ENCODE peak calls at places on chromosomes 4 and X, in ten cellular contexts. V is choroid plexus epithelial cell; M is fibroblast of villous mesenchyme; X is B cell; S is upper lobe of left lung; O is hypothalamus; J is stimulated activated CD4-positive, alpha-beta T cell treated with anti-CD3 and anti-CD28 coated beads, Interleukin-1b, Interleukin-23, amount 100 ng/mL, for 24 hours; L is NAMALWA; W is HFF-Myc; P is fibroblast of pulmonary artery. E is an unnamed sample.

GRCh38 chr4:138659640-138660325 is 355.8 kb upstream of the NOCT start:
- DNase-seq in V (no peak), M (no peak), X (no peak), S (no peak), O (no peak), J (no peak), L (no peak), W (no peak), P (no peak), E (no peak)

GRCh38 chr4:115950806-115951205 is 837.4 kb upstream of the NDST4 start:
- DNase-seq in V (no peak), M (no peak), X (no peak), S (no peak), O (no peak), J (no peak), L (no peak), W (no peak), P (no peak), E (no peak)

GRCh38 chr4:13920901-13921300 is 293.4 kb upstream of the BOD1L1 start:
- DNase-seq in V (peak; percentile 99), M (peak; percentile 98), X (no peak), S (no peak), O (no peak), J (no peak), L (no peak), W (peak; percentile 100), P (peak; percentile 100), E (no peak)

GRCh38 chrX:727738-728621 is 97.4 kb downstream of the SHOX start:
- DNase-seq in V (peak; percentile 3), M (no peak), X (no peak), S (no peak), O (no peak), J (no peak), L (peak; percentile 10), W (no peak), P (no peak), E (no peak)

GRCh38 chr4:120536884-120537283 is 385.6 kb downstream of the PRDM5 start:
- DNase-seq in V (no peak), M (no peak), X (no peak), S (no peak), O (no peak), J (no peak), L (no peak), W (no peak), P (no peak), E (no peak)

GRCh38 chr4:156779046-156779445 is 192.6 kb downstream of the PDGFC start:
- DNase-seq in V (peak; percentile 56), M (no peak), X (no peak), S (no peak), O (no peak), J (no peak), L (no peak), W (no peak), P (peak; percentile 56), E (no peak)

GRCh38 chr4:76993787-76994641 is 44.5 kb downstream of the SEPTIN11 start:
- DNase-seq in V (no peak), M (no peak), X (no peak), S (no peak), O (no peak), J (peak; percentile 10), L (peak; percentile 7), W (no peak), P (no peak), E (no peak)

GRCh38 chrX:104854188-104854587 is 288.2 kb downstream of the IL1RAPL2 start:
- DNase-seq in V (no peak), M (peak; percentile 27), X (no peak), S (no peak), O (no peak), J (no peak), L (no peak), W (no peak), P (peak; percentile 2), E (no peak)

GRCh38 chrX:69313622-69314290 is 148.5 kb upstream of the PJA1 start:
- DNase-seq in V (no peak), M (no peak), X (peak; percentile 11), S (peak; percentile 15), O (no peak), J (no peak), L (peak; percentile 2), W (no peak), P (no peak), E (no peak)

GRCh38 chr4:88600129-88600849 is 8.0 kb downstream of the HERC3 start:
- DNase-seq in V (peak; percentile 61), M (peak; percentile 97), X (no peak), S (no peak), O (no peak), J (no peak), L (no peak), W (no peak), P (peak; percentile 83), E (no peak)

GRCh38 chrX:85365370-85365995 is 14.0 kb downstream of the POF1B start:
- DNase-seq in V (no peak), M (no peak), X (no peak), S (no peak), O (no peak), J (no peak), L (no peak), W (no peak), P (no peak), E (no peak)

GRCh38 chrX:16573781-16574180 is 76.2 kb upstream of the S100G start:
- DNase-seq in V (peak; percentile 46), M (peak; percentile 29), X (no peak), S (no peak), O (no peak), J (no peak), L (no peak), W (no peak), P (peak; percentile 49), E (no peak)

GRCh38 chr4:141713771-141714445 is 77.5 kb downstream of the IL15 start:
- DNase-seq in V (peak; percentile 67), M (peak; percentile 38), X (no peak), S (no peak), O (no peak), J (no peak), L (no peak), W (peak; percentile 17), P (peak; percentile 42), E (no peak)

GRCh38 chrX:47380268-47380667 is 9.9 kb downstream of the ZNF157 start:
- DNase-seq in V (no peak), M (peak; percentile 53), X (peak; percentile 23), S (peak; percentile 41), O (no peak), J (no peak), L (no peak), W (no peak), P (no peak), E (no peak)

GRCh38 chr4:177579649-177580048 is 137.4 kb upstream of the AGA start:
- DNase-seq in V (peak; percentile 13), M (no peak), X (no peak), S (no peak), O (no peak), J (no peak), L (no peak), W (no peak), P (no peak), E (no peak)

GRCh38 chr4:152992027-152992426 is 55.9 kb downstream of the FHDC1 start:
- DNase-seq in V (no peak), M (no peak), X (no peak), S (peak; percentile 69), O (no peak), J (no peak), L (no peak), W (no peak), P (no peak), E (no peak)

GRCh38 chr4:153154010-153154975 is 50.0 kb upstream of the TRIM2 start:
- DNase-seq in V (peak; percentile 78), M (peak; percentile 69), X (no peak), S (peak; percentile 38), O (no peak), J (no peak), L (no peak), W (no peak), P (peak; percentile 59), E (no peak)

GRCh38 chrX:101462892-101463291 is 22.4 kb upstream of the ARMCX4 start:
- DNase-seq in V (peak; percentile 62), M (peak; percentile 39), X (no peak), S (no peak), O (no peak), J (no peak), L (peak; percentile 28), W (no peak), P (peak; percentile 41), E (no peak)

GRCh38 chrX:345020-345925 is 26.7 kb upstream of the GTPBP6 start:
- DNase-seq in V (no peak), M (no peak), X (no peak), S (no peak), O (no peak), J (no peak), L (no peak), W (no peak), P (no peak), E (no peak)

GRCh38 chr4:40234519-40235039 is 37.7 kb downstream of the RHOH start:
- DNase-seq in V (no peak), M (no peak), X (no peak), S (no peak), O (no peak), J (no peak), L (no peak), W (no peak), P (no peak), E (no peak)

GRCh38 chrX:3638280-3638873 is 75.1 kb downstream of the PRKX start:
- DNase-seq in V (peak; percentile 58), M (peak; percentile 44), X (peak; percentile 37), S (peak; percentile 29), O (no peak), J (no peak), L (peak; percentile 54), W (no peak), P (peak; percentile 54), E (peak; percentile 28)

GRCh38 chr4:119244832-119245231 is 32.3 kb downstream of the USP53 start:
- DNase-seq in V (no peak), M (no peak), X (no peak), S (no peak), O (no peak), J (no peak), L (no peak), W (no peak), P (no peak), E (no peak)

GRCh38 chrX:56728752-56729151 is 291 bp upstream of the NBDY start:
- DNase-seq in V (peak; percentile 34), M (peak; percentile 36), X (no peak), S (no peak), O (no peak), J (no peak), L (peak; percentile 65), W (no peak), P (peak; percentile 26), E (no peak)

GRCh38 chr4:8682296-8682695 is 89.7 kb downstream of the CPZ start:
- DNase-seq in V (no peak), M (no peak), X (no peak), S (no peak), O (no peak), J (no peak), L (no peak), W (no peak), P (no peak), E (no peak)

GRCh38 chr4:156536661-156537060 is 434.9 kb downstream of the PDGFC start:
- DNase-seq in V (peak; percentile 32), M (no peak), X (no peak), S (no peak), O (no peak), J (no peak), L (no peak), W (no peak), P (no peak), E (no peak)

GRCh38 chrX:1673337-1673736 is 58.5 kb downstream of the ASMT start:
- DNase-seq in V (peak; percentile 48), M (peak; percentile 8), X (peak; percentile 33), S (no peak), O (no peak), J (no peak), L (peak; percentile 54), W (no peak), P (peak; percentile 32), E (no peak)

GRCh38 chr4:168945291-168945690 is 64.8 kb downstream of the CBR4 start:
- DNase-seq in V (no peak), M (no peak), X (no peak), S (no peak), O (no peak), J (no peak), L (no peak), W (no peak), P (no peak), E (no peak)

GRCh38 chrX:109264878-109265277 is 217.0 kb downstream of the GUCY2F start:
- DNase-seq in V (no peak), M (no peak), X (no peak), S (no peak), O (no peak), J (no peak), L (no peak), W (no peak), P (no peak), E (no peak)